ENCODE peak calls at places on chromosomes 7 and 10, in five cellular contexts. One of them, this sample, is unnamed.

GRCh38 chr10:11089272-11089671 is 71.6 kb downstream of the CELF2 start:
- DNase-seq in endothelial cell of umbilical vein: no peak
- DNase-seq in A549: no peak
- DNase-seq in GM12878: no peak
- DNase-seq in HepG2: no peak
- DNase-seq in this sample: no peak

GRCh38 chr7:47453093-47454056 is 128.5 kb downstream of the TNS3 start:
- DNase-seq in endothelial cell of umbilical vein: peak
- DNase-seq in A549: no peak
- DNase-seq in GM12878: no peak
- DNase-seq in HepG2: no peak
- DNase-seq in this sample: peak

GRCh38 chr10:67815571-67816059 is 22.4 kb downstream of the DNAJC12 start:
- DNase-seq in endothelial cell of umbilical vein: peak
- DNase-seq in A549: peak
- DNase-seq in GM12878: no peak
- DNase-seq in HepG2: no peak
- DNase-seq in this sample: no peak

GRCh38 chr10:12214763-12215218 is 18.8 kb downstream of the CDC123 start:
- DNase-seq in endothelial cell of umbilical vein: peak
- DNase-seq in A549: peak
- DNase-seq in GM12878: no peak
- DNase-seq in HepG2: peak
- DNase-seq in this sample: peak

GRCh38 chr7:10708447-10708846 is 265.2 kb upstream of the PHF14 start:
- DNase-seq in endothelial cell of umbilical vein: no peak
- DNase-seq in A549: peak
- DNase-seq in GM12878: no peak
- DNase-seq in HepG2: peak
- DNase-seq in this sample: peak

GRCh38 chr10:84076047-84076388 is 63.3 kb upstream of the GHITM start:
- DNase-seq in endothelial cell of umbilical vein: no peak
- DNase-seq in A549: no peak
- DNase-seq in GM12878: no peak
- DNase-seq in HepG2: no peak
- DNase-seq in this sample: no peak

GRCh38 chr7:104124469-104124868 is 83.3 kb downstream of the ORC5 start:
- DNase-seq in endothelial cell of umbilical vein: no peak
- DNase-seq in A549: no peak
- DNase-seq in GM12878: no peak
- DNase-seq in HepG2: no peak
- DNase-seq in this sample: no peak

GRCh38 chr10:64630534-64630933 is 1109.3 kb downstream of the REEP3 start:
- DNase-seq in endothelial cell of umbilical vein: no peak
- DNase-seq in A549: no peak
- DNase-seq in GM12878: no peak
- DNase-seq in HepG2: no peak
- DNase-seq in this sample: no peak

GRCh38 chr10:8061274-8062211 is 7.1 kb downstream of the GATA3 start:
- DNase-seq in endothelial cell of umbilical vein: peak
- DNase-seq in A549: no peak
- DNase-seq in GM12878: no peak
- DNase-seq in HepG2: no peak
- DNase-seq in this sample: peak

GRCh38 chr10:129939416-129940275 is 24.4 kb downstream of the EBF3 start:
- DNase-seq in endothelial cell of umbilical vein: no peak
- DNase-seq in A549: no peak
- DNase-seq in GM12878: no peak
- DNase-seq in HepG2: no peak
- DNase-seq in this sample: no peak

GRCh38 chr7:41702635-41703371 is at the start of gene INHBA:
- DNase-seq in endothelial cell of umbilical vein: peak
- DNase-seq in A549: peak
- DNase-seq in GM12878: no peak
- DNase-seq in HepG2: no peak
- DNase-seq in this sample: no peak
- TF ChIP-seq MYC in endothelial cell of umbilical vein: no peak
- TF ChIP-seq MYC in A549: no peak
- TF ChIP-seq MYC in GM12878: no peak
- TF ChIP-seq MYC in HepG2: no peak
- TF ChIP-seq MYC in this sample: no peak

GRCh38 chr7:83466956-83467355 is 182.0 kb downstream of the SEMA3E start:
- DNase-seq in endothelial cell of umbilical vein: no peak
- DNase-seq in A549: no peak
- DNase-seq in GM12878: no peak
- DNase-seq in HepG2: no peak
- DNase-seq in this sample: no peak

GRCh38 chr7:83468251-83468739 is 180.6 kb downstream of the SEMA3E start:
- DNase-seq in endothelial cell of umbilical vein: peak
- DNase-seq in A549: peak
- DNase-seq in GM12878: peak
- DNase-seq in HepG2: peak
- DNase-seq in this sample: peak

GRCh38 chr7:83467493-83467892 is 181.4 kb downstream of the SEMA3E start:
- DNase-seq in endothelial cell of umbilical vein: no peak
- DNase-seq in A549: no peak
- DNase-seq in GM12878: no peak
- DNase-seq in HepG2: no peak
- DNase-seq in this sample: no peak

GRCh38 chr7:83466187-83466923 is 182.6 kb downstream of the SEMA3E start:
- DNase-seq in endothelial cell of umbilical vein: no peak
- DNase-seq in A549: no peak
- DNase-seq in GM12878: no peak
- DNase-seq in HepG2: no peak
- DNase-seq in this sample: no peak

GRCh38 chr7:83465643-83466042 is 183.3 kb downstream of the SEMA3E start:
- DNase-seq in endothelial cell of umbilical vein: no peak
- DNase-seq in A549: no peak
- DNase-seq in GM12878: no peak
- DNase-seq in HepG2: no peak
- DNase-seq in this sample: no peak
- TF ChIP-seq MYC in endothelial cell of umbilical vein: no peak
- TF ChIP-seq MYC in A549: no peak
- TF ChIP-seq MYC in GM12878: no peak
- TF ChIP-seq MYC in HepG2: no peak
- TF ChIP-seq MYC in this sample: no peak

GRCh38 chr7:136105191-136105590 is 128.0 kb upstream of the MTPN start:
- DNase-seq in endothelial cell of umbilical vein: no peak
- DNase-seq in A549: no peak
- DNase-seq in GM12878: no peak
- DNase-seq in HepG2: no peak
- DNase-seq in this sample: no peak
- TF ChIP-seq MYC in endothelial cell of umbilical vein: no peak
- TF ChIP-seq MYC in A549: no peak
- TF ChIP-seq MYC in GM12878: no peak
- TF ChIP-seq MYC in HepG2: no peak
- TF ChIP-seq MYC in this sample: no peak

GRCh38 chr10:27784272-27784671 is 38.7 kb upstream of the MKX start:
- DNase-seq in endothelial cell of umbilical vein: no peak
- DNase-seq in A549: no peak
- DNase-seq in GM12878: no peak
- DNase-seq in HepG2: no peak
- DNase-seq in this sample: no peak

GRCh38 chr10:27779462-27779861 is 33.8 kb upstream of the MKX start:
- DNase-seq in endothelial cell of umbilical vein: no peak
- DNase-seq in A549: no peak
- DNase-seq in GM12878: no peak
- DNase-seq in HepG2: no peak
- DNase-seq in this sample: no peak

GRCh38 chr10:27783660-27784059 is 38.0 kb upstream of the MKX start:
- DNase-seq in endothelial cell of umbilical vein: peak
- DNase-seq in A549: peak
- DNase-seq in GM12878: no peak
- DNase-seq in HepG2: peak
- DNase-seq in this sample: peak
- TF ChIP-seq MYC in endothelial cell of umbilical vein: no peak
- TF ChIP-seq MYC in A549: no peak
- TF ChIP-seq MYC in GM12878: no peak
- TF ChIP-seq MYC in HepG2: no peak
- TF ChIP-seq MYC in this sample: no peak

GRCh38 chr10:95289921-95290421 is 832 bp downstream of the PDLIM1 start:
- DNase-seq in endothelial cell of umbilical vein: no peak
- DNase-seq in A549: no peak
- DNase-seq in GM12878: no peak
- DNase-seq in HepG2: no peak
- DNase-seq in this sample: no peak

GRCh38 chr10:95291634-95292039 is 834 bp upstream of the PDLIM1 start:
- DNase-seq in endothelial cell of umbilical vein: no peak
- DNase-seq in A549: no peak
- DNase-seq in GM12878: no peak
- DNase-seq in HepG2: no peak
- DNase-seq in this sample: no peak

GRCh38 chr10:95290801-95291633 is at the start of gene PDLIM1:
- DNase-seq in endothelial cell of umbilical vein: peak
- DNase-seq in A549: peak
- DNase-seq in GM12878: no peak
- DNase-seq in HepG2: peak
- DNase-seq in this sample: peak

GRCh38 chr10:95289003-95289920 is 1.5 kb downstream of the PDLIM1 start:
- DNase-seq in endothelial cell of umbilical vein: no peak
- DNase-seq in A549: peak
- DNase-seq in GM12878: no peak
- DNase-seq in HepG2: no peak
- DNase-seq in this sample: no peak

GRCh38 chr10:95290446-95290800 is 380 bp downstream of the PDLIM1 start:
- DNase-seq in endothelial cell of umbilical vein: no peak
- DNase-seq in A549: no peak
- DNase-seq in GM12878: no peak
- DNase-seq in HepG2: no peak
- DNase-seq in this sample: no peak
- TF ChIP-seq MYC in endothelial cell of umbilical vein: no peak
- TF ChIP-seq MYC in A549: no peak
- TF ChIP-seq MYC in GM12878: no peak
- TF ChIP-seq MYC in HepG2: no peak
- TF ChIP-seq MYC in this sample: no peak